ENCODE peak calls at places on chromosomes 12 and 14, in eight cellular contexts. B is choroid plexus epithelial cell; P is psoas muscle; G is aorta; F is HepG2; J is HCT116; C is CD8-positive, alpha-beta T cell; K is spleen. Q is an unnamed sample.

GRCh38 chr12:119365451-119365850 is 30.9 kb downstream of the CCDC60 start:
- DNase-seq in B (no peak), P (no peak), G (no peak), F (peak), J (no peak), C (no peak), K (no peak), Q (no peak)

GRCh38 chr12:97944576-97944975 is 482.0 kb downstream of the RMST start:
- DNase-seq in B (no peak), P (no peak), G (no peak), F (no peak), J (no peak), C (no peak), K (no peak), Q (no peak)

GRCh38 chr12:16300222-16300621 is 22.7 kb upstream of the SLC15A5 start:
- DNase-seq in B (peak), P (no peak), G (no peak), F (no peak), J (no peak), C (no peak), K (no peak), Q (no peak)

GRCh38 chr12:32516230-32516629 is 116.9 kb downstream of the FGD4 start:
- DNase-seq in B (no peak), P (no peak), G (no peak), F (no peak), J (no peak), C (no peak), K (no peak), Q (no peak)

GRCh38 chr12:120744922-120745493 is 19.4 kb downstream of the ACADS start:
- DNase-seq in B (no peak), P (no peak), G (no peak), F (no peak), J (no peak), C (no peak), K (peak), Q (no peak)

GRCh38 chr14:55681088-55681487 is 101.1 kb downstream of the KTN1 start:
- DNase-seq in B (no peak), P (no peak), G (no peak), F (no peak), J (no peak), C (no peak), K (no peak), Q (no peak)

GRCh38 chr12:102567031-102567985 is 86.9 kb upstream of the IGF1 start:
- DNase-seq in B (peak), P (no peak), G (no peak), F (no peak), J (no peak), C (no peak), K (no peak), Q (no peak)

GRCh38 chr12:39912211-39912980 is 193.5 kb downstream of the SLC2A13 start:
- DNase-seq in B (no peak), P (no peak), G (no peak), F (peak), J (no peak), C (no peak), K (no peak), Q (peak)

GRCh38 chr12:53638057-53638456 is 11.9 kb upstream of the ATF7 start:
- DNase-seq in B (no peak), P (no peak), G (no peak), F (no peak), J (no peak), C (no peak), K (no peak), Q (no peak)

GRCh38 chr12:2640709-2641108 is 154.1 kb upstream of the FKBP4 start:
- DNase-seq in B (peak), P (no peak), G (peak), F (no peak), J (peak), C (no peak), K (peak), Q (peak)

GRCh38 chr14:77059276-77059934 is 30.9 kb upstream of the IRF2BPL start:
- DNase-seq in B (peak), P (peak), G (no peak), F (peak), J (peak), C (no peak), K (no peak), Q (no peak)

GRCh38 chr12:2641209-2641608 is 153.6 kb upstream of the FKBP4 start:
- DNase-seq in B (peak), P (no peak), G (no peak), F (no peak), J (peak), C (no peak), K (peak), Q (peak)

GRCh38 chr14:67441672-67442071 is 29.7 kb upstream of the PLEK2 start:
- DNase-seq in B (no peak), P (no peak), G (no peak), F (no peak), J (no peak), C (no peak), K (no peak), Q (no peak)

GRCh38 chr12:121466800-121467637 is 67.1 kb downstream of the RNF34 start:
- DNase-seq in B (peak), P (peak), G (peak), F (peak), J (peak), C (peak), K (peak), Q (peak)

GRCh38 chr12:47935196-47935595 is 28.2 kb upstream of the TMEM106C start:
- DNase-seq in B (peak), P (peak), G (no peak), F (peak), J (no peak), C (no peak), K (no peak), Q (no peak)

GRCh38 chr14:90058876-90059458 is 2.8 kb upstream of the KCNK13 start:
- DNase-seq in B (no peak), P (no peak), G (no peak), F (no peak), J (no peak), C (no peak), K (no peak), Q (no peak)

GRCh38 chr12:26636710-26637328 is 196.2 kb downstream of the ITPR2 start:
- DNase-seq in B (peak), P (no peak), G (no peak), F (peak), J (no peak), C (no peak), K (no peak), Q (no peak)

GRCh38 chr14:28766505-28767238 is at the start of gene FOXG1:
- DNase-seq in B (no peak), P (no peak), G (no peak), F (no peak), J (no peak), C (no peak), K (no peak), Q (no peak)

GRCh38 chr14:92646952-92647461 is 101.4 kb downstream of the LGMN start:
- DNase-seq in B (peak), P (no peak), G (peak), F (no peak), J (no peak), C (no peak), K (peak), Q (no peak)

GRCh38 chr14:22452330-22452729 is 136.7 kb downstream of the DAD1 start:
- DNase-seq in B (no peak), P (no peak), G (no peak), F (no peak), J (no peak), C (no peak), K (no peak), Q (no peak)

GRCh38 chr14:22449612-22449930 is 139.5 kb downstream of the DAD1 start:
- DNase-seq in B (no peak), P (no peak), G (no peak), F (no peak), J (no peak), C (no peak), K (no peak), Q (no peak)

GRCh38 chr14:22448035-22448904 is 140.8 kb downstream of the DAD1 start:
- DNase-seq in B (peak), P (no peak), G (no peak), F (no peak), J (no peak), C (no peak), K (peak), Q (no peak)

GRCh38 chr14:22448905-22449611 is 140.0 kb downstream of the DAD1 start:
- DNase-seq in B (peak), P (peak), G (peak), F (no peak), J (no peak), C (no peak), K (no peak), Q (no peak)

GRCh38 chr14:22450266-22450665 is 138.8 kb downstream of the DAD1 start:
- DNase-seq in B (no peak), P (no peak), G (no peak), F (no peak), J (no peak), C (no peak), K (no peak), Q (no peak)
- H3K4me3 ChIP-seq in B (no peak), P (no peak), G (no peak), F (no peak), J (no peak), C (no peak), K (no peak), Q (no peak)

GRCh38 chr12:43980627-43981191 is 144.8 kb downstream of the TMEM117 start:
- DNase-seq in B (no peak), P (no peak), G (no peak), F (peak), J (no peak), C (no peak), K (no peak), Q (no peak)

GRCh38 chr12:43978546-43978945 is 142.7 kb downstream of the TMEM117 start:
- DNase-seq in B (no peak), P (no peak), G (no peak), F (no peak), J (no peak), C (no peak), K (no peak), Q (no peak)

GRCh38 chr12:43982544-43982943 is 146.7 kb downstream of the TMEM117 start:
- DNase-seq in B (peak), P (no peak), G (no peak), F (no peak), J (no peak), C (no peak), K (no peak), Q (no peak)

GRCh38 chr12:43981726-43982125 is 145.8 kb downstream of the TMEM117 start:
- DNase-seq in B (no peak), P (no peak), G (no peak), F (peak), J (no peak), C (no peak), K (no peak), Q (no peak)

GRCh38 chr12:43979450-43979849 is 143.6 kb downstream of the TMEM117 start:
- DNase-seq in B (no peak), P (no peak), G (no peak), F (no peak), J (no peak), C (no peak), K (no peak), Q (no peak)
- H3K4me3 ChIP-seq in B (no peak), P (no peak), G (no peak), F (no peak), J (no peak), C (no peak), K (no peak), Q (no peak)

DNA sequence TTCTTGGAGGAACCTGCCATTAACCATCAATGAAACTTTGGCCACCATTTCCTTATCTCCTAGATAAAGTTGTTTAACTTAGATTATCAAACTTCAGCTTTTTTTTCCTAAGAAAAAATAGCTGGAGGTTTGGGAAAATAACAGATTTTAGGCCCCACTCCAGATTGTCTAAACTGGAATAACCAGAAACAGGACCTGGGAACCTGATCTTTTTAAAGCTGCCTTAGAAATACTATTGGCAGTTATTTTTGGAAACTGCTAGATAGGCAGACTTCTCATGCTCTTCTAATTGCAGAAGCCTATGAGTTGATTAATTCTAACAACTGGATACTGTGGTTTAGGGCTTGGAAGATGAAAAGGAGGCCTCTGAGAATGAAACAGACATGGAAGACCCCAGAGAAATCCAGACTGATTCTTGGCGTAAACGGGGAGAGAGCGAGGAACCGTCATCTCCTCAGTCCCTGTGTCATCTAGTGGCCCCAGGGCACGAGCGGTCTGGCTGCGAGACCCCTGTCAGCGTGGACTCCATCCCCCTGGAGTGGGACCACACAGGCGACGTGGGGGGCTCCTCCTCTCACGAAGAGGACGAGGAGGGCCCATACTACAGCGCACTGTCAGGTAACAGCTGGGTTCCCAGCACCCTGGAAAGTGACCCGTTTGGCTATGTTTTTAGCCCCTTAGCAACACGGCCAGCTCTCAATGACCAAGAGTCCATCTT is 80.2 kb downstream of the ESR2 start:
- DNase-seq in B (no peak), P (no peak), G (no peak), F (no peak), J (no peak), C (no peak), K (no peak), Q (no peak)
- H3K4me3 ChIP-seq in B (no peak), P (peak), G (no peak), F (no peak), J (no peak), C (no peak), K (no peak), Q (no peak)

GRCh38 chr12:46365951-46366379 is 6.6 kb downstream of the SLC38A2 start:
- DNase-seq in B (peak), P (no peak), G (no peak), F (no peak), J (no peak), C (no peak), K (no peak), Q (no peak)
- H3K4me3 ChIP-seq in B (peak), P (peak), G (peak), F (peak), J (no peak), C (no peak), K (no peak), Q (peak)

GRCh38 chr14:69669375-69669774 is 58.0 kb downstream of the SUSD6 start:
- DNase-seq in B (no peak), P (no peak), G (no peak), F (no peak), J (no peak), C (no peak), K (no peak), Q (no peak)

GRCh38 chr14:69670093-69670492 is 58.7 kb downstream of the SUSD6 start:
- DNase-seq in B (no peak), P (no peak), G (no peak), F (no peak), J (no peak), C (no peak), K (no peak), Q (no peak)

GRCh38 chr14:69666698-69667211 is 55.4 kb downstream of the SUSD6 start:
- DNase-seq in B (no peak), P (no peak), G (no peak), F (no peak), J (no peak), C (no peak), K (no peak), Q (no peak)

GRCh38 chr14:69666112-69666511 is 54.7 kb downstream of the SUSD6 start:
- DNase-seq in B (no peak), P (no peak), G (no peak), F (no peak), J (no peak), C (no peak), K (no peak), Q (no peak)

DNA sequence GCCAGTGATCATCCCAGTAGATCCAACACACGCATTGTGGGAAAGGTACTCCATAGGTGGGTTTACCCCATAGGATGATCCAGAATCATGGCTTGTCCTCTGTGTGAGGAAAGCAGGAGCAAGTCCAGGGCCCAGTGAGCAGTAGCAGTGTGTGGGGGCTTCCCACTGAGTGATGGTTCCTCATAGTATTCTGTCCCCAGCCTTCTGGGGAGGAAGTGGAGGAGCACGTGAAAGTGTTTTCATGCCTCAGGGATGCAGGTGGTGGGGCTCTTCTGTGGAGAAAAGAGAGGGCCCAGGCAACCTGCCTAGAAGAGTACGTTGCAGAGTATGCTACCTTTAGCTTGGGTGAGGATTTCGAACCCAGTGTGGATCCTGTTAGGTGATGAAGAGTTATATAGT is 56.5 kb downstream of the SUSD6 start:
- DNase-seq in B (no peak), P (no peak), G (no peak), F (no peak), J (no peak), C (no peak), K (no peak), Q (no peak)
- H3K4me3 ChIP-seq in B (no peak), P (no peak), G (no peak), F (no peak), J (no peak), C (no peak), K (no peak), Q (no peak)

GRCh38 chr14:32623300-32624093 is 294.4 kb downstream of the AKAP6 start:
- DNase-seq in B (peak), P (no peak), G (no peak), F (no peak), J (no peak), C (no peak), K (no peak), Q (no peak)
- H3K4me3 ChIP-seq in B (no peak), P (no peak), G (no peak), F (no peak), J (no peak), C (no peak), K (no peak), Q (no peak)

GRCh38 chr14:49962616-49963015 is 69.7 kb downstream of the ARF6 start:
- DNase-seq in B (peak), P (no peak), G (no peak), F (no peak), J (no peak), C (no peak), K (no peak), Q (peak)
- H3K4me3 ChIP-seq in B (no peak), P (no peak), G (no peak), F (no peak), J (no peak), C (no peak), K (no peak), Q (no peak)

GRCh38 chr12:27671865-27672264 is 24.4 kb upstream of the REP15 start:
- DNase-seq in B (no peak), P (no peak), G (no peak), F (no peak), J (no peak), C (no peak), K (no peak), Q (no peak)
- H3K4me3 ChIP-seq in B (no peak), P (no peak), G (no peak), F (no peak), J (no peak), C (no peak), K (no peak), Q (no peak)

Q was measured in upper lobe of right lung.